ENCODE peak calls at places on chromosomes 5 and 9, in four cellular contexts. W is aorta, Q is fibroblast of mammary gland, Y is gastrocnemius medialis. J is an unnamed sample.

GRCh38 chr9:96515629-96516470 is 65.9 kb downstream of the HABP4 start:
- DNase-seq in W (no peak), Q (peak; percentile 86), Y (no peak), J (no peak)

GRCh38 chr5:45521067-45521466 is 175.1 kb downstream of the HCN1 start:
- DNase-seq in W (no peak), Q (peak; percentile 4), Y (peak; percentile 21), J (no peak)

GRCh38 chr5:68053202-68053601 is 162.4 kb upstream of the PIK3R1 start:
- DNase-seq in W (no peak), Q (peak; percentile 60), Y (no peak), J (no peak)

GRCh38 chr9:85053206-85053605 is 383.7 kb downstream of the NTRK2 start:
- DNase-seq in W (no peak), Q (no peak), Y (no peak), J (no peak)

GRCh38 chr5:56685503-56686217 is 129.7 kb upstream of the MAP3K1 start:
- DNase-seq in W (no peak), Q (no peak), Y (no peak), J (peak; percentile 54)

GRCh38 chr9:21591221-21592062 is 109.3 kb upstream of the IFNE start:
- DNase-seq in W (peak; percentile 78), Q (peak; percentile 99), Y (peak; percentile 50), J (peak; percentile 81)

GRCh38 chr9:128552744-128553221 is 396 bp downstream of the SPTAN1 start:
- DNase-seq in W (peak; percentile 68), Q (no peak), Y (peak; percentile 15), J (peak; percentile 49)

GRCh38 chr9:97808415-97808814 is 44.6 kb upstream of the FOXE1 start:
- DNase-seq in W (no peak), Q (no peak), Y (no peak), J (no peak)

GRCh38 chr9:133371261-133371711 is 4.6 kb downstream of the SURF4 start:
- DNase-seq in W (no peak), Q (peak; percentile 76), Y (no peak), J (no peak)

GRCh38 chr9:35852876-35853865 is 17.0 kb downstream of the OR13J1 start:
- DNase-seq in W (no peak), Q (no peak), Y (no peak), J (no peak)

GRCh38 chr5:60943624-60944023 is 1.2 kb downstream of the ERCC8 start:
- DNase-seq in W (no peak), Q (peak; percentile 10), Y (no peak), J (no peak)

GRCh38 chr5:1930880-1931589 is 48.3 kb upstream of the IRX4 start:
- DNase-seq in W (no peak), Q (no peak), Y (no peak), J (no peak)

GRCh38 chr5:179205277-179205676 is 140.0 kb downstream of the ADAMTS2 start:
- DNase-seq in W (no peak), Q (no peak), Y (no peak), J (no peak)

GRCh38 chr5:149387982-149388381 is 8.9 kb upstream of the IL17B start:
- DNase-seq in W (no peak), Q (peak; percentile 92), Y (no peak), J (no peak)

GRCh38 chr5:138869763-138870500 is 5.2 kb downstream of the LRRTM2 start:
- DNase-seq in W (no peak), Q (peak; percentile 52), Y (no peak), J (no peak)

GRCh38 chr5:154756871-154757646 is 1.9 kb downstream of the LARP1 start:
- DNase-seq in W (peak; percentile 78), Q (no peak), Y (peak; percentile 66), J (no peak)

GRCh38 chr5:107812570-107813141 is 141.9 kb upstream of the EFNA5 start:
- DNase-seq in W (no peak), Q (peak; percentile 7), Y (peak; percentile 19), J (no peak)

GRCh38 chr5:15082096-15082495 is 210.5 kb upstream of the ANKH start:
- DNase-seq in W (no peak), Q (no peak), Y (no peak), J (no peak)

GRCh38 chr5:20601678-20602100 is 613.7 kb upstream of the CDH18 start:
- DNase-seq in W (no peak), Q (peak; percentile 32), Y (no peak), J (no peak)

GRCh38 chr5:132437604-132438275 is 52.8 kb downstream of the IRF1 start:
- DNase-seq in W (peak; percentile 88), Q (peak; percentile 90), Y (peak; percentile 71), J (peak; percentile 82)

GRCh38 chr5:10374032-10374431 is 20.5 kb downstream of the MARCHF6 start:
- DNase-seq in W (no peak), Q (no peak), Y (no peak), J (no peak)

GRCh38 chr9:130479587-130479986 is 34.8 kb downstream of the ASS1 start:
- DNase-seq in W (no peak), Q (no peak), Y (no peak), J (no peak)

GRCh38 chr5:116410345-116410890 is 164.2 kb downstream of the SEMA6A start:
- DNase-seq in W (no peak), Q (no peak), Y (no peak), J (no peak)

GRCh38 chr5:79924936-79925893 is 65.8 kb downstream of the MTX3 start:
- DNase-seq in W (no peak), Q (peak; percentile 34), Y (no peak), J (no peak)

GRCh38 chr5:50799596-50799995 is 133.2 kb downstream of the PARP8 start:
- DNase-seq in W (no peak), Q (no peak), Y (no peak), J (no peak)

GRCh38 chr5:131067596-131067995 is 97.5 kb downstream of the HINT1 start:
- DNase-seq in W (no peak), Q (peak; percentile 43), Y (no peak), J (no peak)

GRCh38 chr9:16559418-16560188 is 310.9 kb downstream of the BNC2 start:
- DNase-seq in W (no peak), Q (no peak), Y (no peak), J (no peak)

GRCh38 chr5:73450672-73451217 is 2.2 kb upstream of the FOXD1 start:
- DNase-seq in W (no peak), Q (no peak), Y (no peak), J (no peak)

GRCh38 chr9:35538361-35539234 is 48.7 kb downstream of the RUSC2 start:
- DNase-seq in W (peak; percentile 87), Q (peak; percentile 81), Y (peak; percentile 57), J (peak; percentile 90)

GRCh38 chr9:91802391-91802790 is 147.6 kb downstream of the ROR2 start:
- DNase-seq in W (no peak), Q (no peak), Y (no peak), J (no peak)

GRCh38 chr5:171269717-171270116 is 39.3 kb upstream of the TLX3 start:
- DNase-seq in W (no peak), Q (peak; percentile 54), Y (no peak), J (no peak)

GRCh38 chr9:70352356-70352755 is 62.1 kb downstream of the KLF9 start:
- DNase-seq in W (no peak), Q (peak; percentile 88), Y (no peak), J (no peak)

GRCh38 chr5:157219491-157220271 is 39.0 kb downstream of the ITK start:
- DNase-seq in W (no peak), Q (peak; percentile 9), Y (no peak), J (no peak)

J was measured in CD14-positive monocyte.